ENCODE peak calls at places on chromosomes 3 and 15, in four cellular contexts. D is K562, M is HepG2, V is GM12878. N is an unnamed sample.

GRCh38 chr15:70605606-70606410 is 157.6 kb downstream of the UACA start:
- DNase-seq in D (no peak), M (peak; percentile 42), V (no peak), N (no peak)

GRCh38 chr15:83845230-83845629 is 191.3 kb downstream of the ADAMTSL3 start:
- DNase-seq in D (no peak), M (no peak), V (no peak), N (no peak)

GRCh38 chr15:65286069-65286703 is 497 bp downstream of the PARP16 start:
- DNase-seq in D (no peak), M (peak; percentile 34), V (no peak), N (peak; percentile 38)

GRCh38 chr3:138921316-138922292 is 25.3 kb downstream of the FOXL2 start:
- DNase-seq in D (no peak), M (peak; percentile 58), V (no peak), N (no peak)

GRCh38 chr3:16448691-16449090 is 64.8 kb downstream of the RFTN1 start:
- DNase-seq in D (no peak), M (no peak), V (no peak), N (peak; percentile 38)

GRCh38 chr3:183085634-183086390 is 13.5 kb downstream of the MCCC1 start:
- DNase-seq in D (peak; percentile 61), M (no peak), V (no peak), N (peak; percentile 28)

GRCh38 chr3:16543242-16543864 is 29.9 kb upstream of the RFTN1 start:
- DNase-seq in D (no peak), M (no peak), V (no peak), N (no peak)

GRCh38 chr15:83837946-83838571 is 184.1 kb downstream of the ADAMTSL3 start:
- DNase-seq in D (no peak), M (peak; percentile 5), V (no peak), N (peak; percentile 75)

GRCh38 chr15:92808611-92809063 is 91.5 kb upstream of the CHD2 start:
- DNase-seq in D (peak; percentile 41), M (no peak), V (no peak), N (peak; percentile 51)

GRCh38 chr3:189949580-189949979 is 171.1 kb downstream of the P3H2 start:
- DNase-seq in D (no peak), M (no peak), V (no peak), N (no peak)

GRCh38 chr15:42155546-42156265 is 730 bp downstream of the PLA2G4F start:
- DNase-seq in D (peak; percentile 56), M (no peak), V (no peak), N (no peak)

GRCh38 chr3:33194303-33194702 is 24.3 kb downstream of the SUSD5 start:
- DNase-seq in D (no peak), M (no peak), V (no peak), N (no peak)

GRCh38 chr15:39312984-39313383 is 267.9 kb upstream of the THBS1 start:
- DNase-seq in D (no peak), M (peak; percentile 77), V (no peak), N (no peak)

GRCh38 chr15:26661727-26662126 is 111.1 kb downstream of the GABRB3 start:
- DNase-seq in D (no peak), M (no peak), V (no peak), N (no peak)

GRCh38 chr3:45179163-45179562 is 33.0 kb upstream of the CDCP1 start:
- DNase-seq in D (no peak), M (no peak), V (no peak), N (no peak)

GRCh38 chr15:41585140-41586047 is 26.4 kb downstream of the TYRO3 start:
- DNase-seq in D (no peak), M (no peak), V (no peak), N (peak; percentile 42)

GRCh38 chr3:37435572-37435971 is 261.2 kb upstream of the LRRFIP2 start:
- DNase-seq in D (no peak), M (no peak), V (no peak), N (no peak)
- TF ChIP-seq FOXK2 in D (no peak), M (no peak), V (no peak), N (no peak)

GRCh38 chr3:112074006-112074405 is 12.2 kb upstream of the C3orf52 start:
- DNase-seq in D (no peak), M (no peak), V (no peak), N (no peak)
- TF ChIP-seq FOXK2 in D (no peak), M (no peak), V (no peak), N (no peak)

DNA sequence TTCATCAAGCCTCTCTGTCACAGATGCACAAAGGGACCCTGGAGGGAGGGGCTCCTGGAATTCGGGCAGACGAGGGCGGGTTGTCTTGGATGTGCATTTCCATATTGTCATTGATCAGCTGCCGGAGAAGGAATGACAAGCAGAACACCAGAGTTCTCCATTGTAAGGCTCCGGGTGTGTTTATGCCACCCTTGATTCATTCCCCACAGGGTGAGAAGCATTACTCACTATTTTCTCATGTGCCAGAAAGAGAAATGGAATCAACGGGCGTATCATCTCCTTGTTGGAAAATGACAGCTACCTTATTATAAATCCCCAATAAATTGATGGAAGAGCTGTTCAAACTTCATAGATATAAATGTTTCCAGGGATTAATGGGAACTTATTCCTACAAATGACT is 167.6 kb downstream of the EBLN2 start:
- DNase-seq in D (no peak), M (no peak), V (no peak), N (no peak)
- TF ChIP-seq FOXK2 in D (no peak), M (no peak), V (no peak), N (no peak)

DNA sequence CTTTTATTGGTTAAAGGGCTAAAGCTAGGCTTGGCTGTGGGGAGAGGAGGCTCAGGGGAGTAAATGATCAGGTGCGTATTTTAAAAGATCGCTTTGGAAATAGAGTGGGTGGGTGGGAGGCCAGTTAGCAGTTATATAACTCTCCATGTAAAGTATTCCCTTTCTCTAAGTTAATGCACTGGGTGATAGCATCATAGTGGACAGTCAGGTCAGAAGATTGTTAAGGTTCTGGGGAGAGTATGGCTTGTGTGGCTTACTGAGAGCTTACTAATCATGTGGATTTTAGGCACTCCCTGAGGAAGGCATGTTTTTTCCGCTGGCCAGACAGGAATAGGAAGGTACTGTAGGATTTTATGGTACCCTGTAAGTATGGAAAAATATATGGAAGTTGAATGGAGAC is 6.3 kb upstream of the EIF3J start:
- DNase-seq in D (no peak), M (no peak), V (no peak), N (no peak)
- TF ChIP-seq FOXK2 in D (no peak), M (no peak), V (no peak), N (no peak)

DNA sequence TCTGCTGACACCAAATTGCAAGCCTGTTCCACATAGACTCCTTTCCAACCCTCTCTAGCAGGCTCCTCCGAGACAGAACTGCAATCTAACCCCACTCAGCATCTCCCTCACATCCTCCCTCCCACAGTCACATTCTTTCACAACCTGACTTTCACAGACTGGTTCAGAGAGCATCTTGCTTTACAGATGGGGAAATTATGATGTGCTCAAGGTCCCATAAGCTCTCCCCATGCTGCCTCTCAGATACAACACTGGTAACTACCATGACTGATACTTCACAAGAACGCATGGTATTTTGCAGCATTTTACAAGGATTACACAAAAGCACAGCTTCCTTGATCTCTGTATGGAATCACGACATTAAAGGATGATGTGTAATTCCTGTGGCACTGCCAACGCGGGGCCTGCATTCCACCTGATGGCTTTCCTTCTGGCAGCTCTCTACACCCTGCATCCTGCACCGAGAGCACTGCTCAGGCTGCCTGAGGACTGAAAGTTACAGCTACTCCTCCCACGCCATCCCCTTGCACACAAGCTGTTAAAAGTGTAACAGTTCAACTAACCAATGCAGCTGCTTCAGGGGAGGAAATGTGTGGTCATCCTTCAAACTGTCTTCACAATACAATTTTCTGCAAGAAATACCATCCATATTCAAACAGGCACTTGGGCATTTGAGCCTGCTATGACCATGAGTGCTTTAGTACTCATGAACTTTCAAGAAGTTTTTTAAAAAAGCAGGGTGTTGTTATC is 27.6 kb downstream of the TBC1D2B start:
- DNase-seq in D (no peak), M (no peak), V (peak; percentile 68), N (no peak)
- TF ChIP-seq FOXK2 in D (no peak), M (no peak), V (no peak), N (no peak)

GRCh38 chr3:46406786-46407611 is at the start of the genes CCR5AS and CCRL2:
- DNase-seq in D (peak; percentile 95), M (no peak), V (no peak), N (no peak)
- TF ChIP-seq FOXK2 in D (peak; percentile 69), M (no peak), V (no peak), N (no peak)

GRCh38 chr3:4719011-4719649 is 226.0 kb downstream of the ITPR1 start:
- DNase-seq in D (no peak), M (no peak), V (no peak), N (no peak)

GRCh38 chr3:4723921-4724698 is 231.0 kb downstream of the ITPR1 start:
- DNase-seq in D (no peak), M (peak; percentile 36), V (no peak), N (no peak)

GRCh38 chr3:4721511-4721911 is 228.4 kb downstream of the ITPR1 start:
- DNase-seq in D (no peak), M (no peak), V (no peak), N (no peak)

GRCh38 chr3:4720316-4721075 is 227.3 kb downstream of the ITPR1 start:
- DNase-seq in D (peak; percentile 77), M (peak; percentile 75), V (no peak), N (peak; percentile 38)

GRCh38 chr3:4722103-4722502 is 229.0 kb downstream of the ITPR1 start:
- DNase-seq in D (peak; percentile 51), M (peak; percentile 56), V (no peak), N (peak; percentile 21)
- TF ChIP-seq FOXK2 in D (no peak), M (no peak), V (no peak), N (no peak)

N was measured in HEK293T.